ENCODE peak calls at places on chromosomes 12 and 14, in eight cellular contexts. Z, N, M, P, Q, O, X and A are unnamed samples.

GRCh38 chr12:132669166-132669879 is 17.8 kb downstream of the POLE start:
- DNase-seq in X (no peak), P (no peak), O (no peak), Q (no peak), N (no peak), Z (no peak), M (no peak), A (no peak)

GRCh38 chr14:33940561-33941011 is 10.3 kb downstream of the EGLN3 start:
- DNase-seq in Q (no peak), Z (no peak), N (no peak), M (no peak), P (no peak), X (no peak), O (no peak), A (no peak)

GRCh38 chr12:14554281-14555008 is 13.2 kb downstream of the PLBD1 start:
- DNase-seq in M (no peak), X (peak), N (no peak), Z (no peak), O (no peak), Q (no peak), P (peak), A (no peak)

GRCh38 chr14:59565112-59565511 is 11.5 kb downstream of the CCDC175 start:
- DNase-seq in M (no peak), Q (no peak), X (no peak), Z (peak), P (no peak), N (no peak), O (no peak), A (no peak)

GRCh38 chr12:64633940-64634337 is 23.6 kb downstream of the RASSF3 start:
- DNase-seq in P (no peak), N (no peak), Z (peak), Q (no peak), O (no peak), X (peak), M (no peak), A (no peak)

GRCh38 chr12:128976120-128976519 is 122.8 kb downstream of the GLT1D1 start:
- DNase-seq in O (no peak), N (peak), Q (peak), M (no peak), X (no peak), P (no peak), Z (no peak), A (peak)

GRCh38 chr12:11630046-11630706 is 19.3 kb upstream of the ETV6 start:
- DNase-seq in X (no peak), O (no peak), Q (no peak), N (no peak), P (no peak), Z (no peak), M (no peak), A (no peak)

GRCh38 chr12:123907726-123908476 is 64.7 kb downstream of the CCDC92 start:
- DNase-seq in P (no peak), Q (no peak), X (no peak), Z (no peak), O (no peak), N (peak), M (no peak), A (no peak)

GRCh38 chr14:95577875-95578274 is 43.0 kb downstream of the GLRX5 start:
- DNase-seq in N (no peak), Q (no peak), Z (no peak), X (no peak), P (no peak), M (no peak), O (no peak), A (no peak)

GRCh38 chr12:103705927-103706326 is 118.9 kb downstream of the STAB2 start:
- DNase-seq in Q (no peak), P (no peak), Z (no peak), N (no peak), O (no peak), X (no peak), M (no peak), A (no peak)

GRCh38 chr14:26204362-26204953 is 393.4 kb downstream of the NOVA1 start:
- DNase-seq in Q (no peak), P (no peak), M (no peak), O (no peak), Z (no peak), X (no peak), N (no peak), A (no peak)

GRCh38 chr14:24224618-24225071 is 7.5 kb downstream of the NEDD8 start:
- DNase-seq in O (no peak), Q (no peak), N (no peak), P (peak), Z (peak), M (no peak), X (no peak), A (no peak)